ENCODE peak calls at places on chromosomes 2 and 18, in six cellular contexts. K is A549, Q is adrenal gland, N is pancreas, W is H9, H is hepatocyte. Z is an unnamed sample.

GRCh38 chr2:122007577-122007976 is 252.1 kb downstream of the TSN start:
- DNase-seq in W (no peak), H (no peak), N (no peak), K (no peak), Q (no peak), Z (no peak)

GRCh38 chr2:218988650-218989049 is 3.7 kb upstream of the FEV start:
- DNase-seq in H (no peak), K (no peak), Q (no peak), W (no peak), N (no peak), Z (no peak)

GRCh38 chr18:50560681-50561629 is 1.1 kb downstream of the MAPK4 start:
- DNase-seq in K (no peak), H (peak; percentile 35), Q (peak; percentile 77), N (peak; percentile 26), W (peak; percentile 46), Z (peak; percentile 37)

GRCh38 chr2:192201116-192201515 is 6.4 kb upstream of the TMEFF2 start:
- DNase-seq in K (no peak), N (no peak), W (no peak), Q (no peak), H (no peak), Z (no peak)

GRCh38 chr2:160614391-160614790 is 120.8 kb upstream of the RBMS1 start:
- DNase-seq in K (no peak), Q (no peak), H (no peak), N (no peak), W (no peak), Z (no peak)

GRCh38 chr2:1990724-1991123 is 246.4 kb upstream of the PXDN start:
- DNase-seq in K (no peak), Q (no peak), H (no peak), W (no peak), N (peak; percentile 80), Z (no peak)

GRCh38 chr2:232761301-232761907 is 15.0 kb downstream of the KCNJ13 start:
- DNase-seq in K (peak; percentile 29), Q (no peak), H (peak; percentile 57), W (no peak), N (no peak), Z (peak; percentile 29)

GRCh38 chr18:3451989-3452749 is 2.2 kb downstream of the TGIF1 start:
- DNase-seq in Q (peak; percentile 69), N (peak; percentile 42), K (no peak), H (peak; percentile 71), W (no peak), Z (peak; percentile 30)

GRCh38 chr2:3728104-3729054 is 25.0 kb downstream of the DCDC2C start:
- DNase-seq in N (no peak), H (peak; percentile 72), K (peak; percentile 65), W (no peak), Q (peak; percentile 26), Z (no peak)

GRCh38 chr2:86025976-86026743 is 79.5 kb downstream of the POLR1A start:
- DNase-seq in Q (peak; percentile 8), H (no peak), N (no peak), W (no peak), K (no peak), Z (no peak)

GRCh38 chr2:216758431-216759155 is 63.2 kb upstream of the IGFBP5 start:
- DNase-seq in H (no peak), K (no peak), N (no peak), W (no peak), Q (no peak), Z (peak; percentile 26)

GRCh38 chr18:45792551-45793294 is 32.8 kb upstream of the SIGLEC15 start:
- DNase-seq in N (no peak), W (no peak), H (no peak), Q (no peak), K (no peak), Z (no peak)
- H3K27ac ChIP-seq in N (no peak overlapping the region), W (no peak overlapping the region), H (no peak overlapping the region), Q (peak overlapping the region; percentile 32), K (peak overlapping the region; percentile 71), Z (no peak overlapping the region)

GRCh38 chr2:89763581-89764485 is 1072.4 kb downstream of the RPIA start:
- DNase-seq in K (no peak), W (no peak), N (peak; percentile 10), Q (peak; percentile 10), H (no peak), Z (no peak)
- H3K9me3 ChIP-seq in K (peaks cover 25% of the 10 kb centered on the region), W (peaks cover 83% of the 10 kb centered on the region), N (no peaks in the 10 kb centered on the region), Q (no peaks in the 10 kb centered on the region), H (peaks cover 13% of the 10 kb centered on the region), Z (peaks cover 9% of the 10 kb centered on the region)

GRCh38 chr2:238706673-238707072 is 141.2 kb upstream of the TWIST2 start:
- DNase-seq in W (no peak), Q (no peak), K (no peak), N (no peak), H (no peak), Z (no peak)
- TF ChIP-seq CTCF in W (peak; percentile 49), Q (no peak), K (no peak), N (no peak), H (no peak), Z (no peak)

DNA sequence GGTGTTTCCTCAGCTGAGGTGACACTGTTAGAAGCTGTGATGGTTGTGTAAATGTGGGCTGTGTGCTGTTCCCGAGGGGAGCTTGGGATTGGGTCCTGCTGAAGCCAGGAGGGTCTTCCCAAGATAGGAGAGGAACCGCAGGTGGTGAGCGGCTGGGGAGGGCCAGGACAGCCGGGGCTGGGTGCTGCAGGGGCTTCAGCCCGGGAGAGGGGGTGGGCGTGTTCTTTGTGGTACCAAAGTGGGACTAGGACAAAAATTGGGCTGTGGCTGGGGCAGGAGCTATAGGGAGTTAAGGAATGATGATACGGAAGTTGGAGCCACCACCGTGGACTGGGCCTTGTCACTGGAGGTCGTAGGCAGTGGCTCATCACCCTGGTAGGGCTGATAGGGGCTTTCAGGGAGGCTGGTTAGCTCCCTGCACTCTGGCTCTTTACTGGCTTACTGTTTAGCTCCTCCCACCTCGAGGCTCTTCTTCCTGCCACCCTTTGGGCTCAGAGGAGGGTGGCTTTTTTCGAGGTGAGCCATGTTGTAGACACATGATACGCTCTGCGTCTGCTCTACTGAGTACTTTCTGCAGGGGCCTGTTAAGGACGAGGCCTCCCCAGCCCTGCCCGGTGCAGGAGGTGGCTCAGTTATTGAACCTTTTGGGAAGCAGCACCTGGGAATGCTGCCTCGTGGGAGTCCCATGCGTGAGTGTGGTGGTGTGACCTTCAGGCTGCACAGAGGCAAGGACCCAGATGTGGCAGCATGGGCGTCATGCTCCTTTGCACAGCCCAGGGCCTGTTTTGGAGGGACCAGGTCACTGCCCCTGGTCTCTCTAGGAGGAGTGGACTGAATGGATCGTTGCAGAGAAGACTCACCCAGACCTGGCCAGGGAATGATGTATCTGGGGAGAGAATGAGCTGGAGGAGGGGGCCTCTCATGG is 21.6 kb downstream of the ASB1 start:
- DNase-seq in H (no peak), N (no peak), W (no peak), K (no peak), Q (no peak), Z (no peak)
- H3K27ac ChIP-seq in H (no peak overlapping the region), N (no peak overlapping the region), W (no peak overlapping the region), K (no peak overlapping the region), Q (peak overlapping the region; percentile 13), Z (no peak overlapping the region)

GRCh38 chr2:194385376-194385775 is 1271.7 kb upstream of the SLC39A10 start:
- DNase-seq in Q (no peak), H (no peak), N (no peak), W (no peak), K (no peak), Z (no peak)
- H3K9me3 ChIP-seq in Q (no peaks in the 10 kb centered on the region), H (peaks cover 4% of the 10 kb centered on the region), N (no peaks in the 10 kb centered on the region), W (peaks cover 4% of the 10 kb centered on the region), K (peaks cover 10% of the 10 kb centered on the region), Z (peaks cover 7% of the 10 kb centered on the region)

GRCh38 chr18:47619771-47620170 is 310.7 kb downstream of the SMAD2 start:
- DNase-seq in W (no peak), H (no peak), K (no peak), N (no peak), Q (no peak), Z (no peak)
- TF ChIP-seq CTCF in W (no peak), H (no peak), K (no peak), N (no peak), Q (no peak), Z (no peak)

DNA sequence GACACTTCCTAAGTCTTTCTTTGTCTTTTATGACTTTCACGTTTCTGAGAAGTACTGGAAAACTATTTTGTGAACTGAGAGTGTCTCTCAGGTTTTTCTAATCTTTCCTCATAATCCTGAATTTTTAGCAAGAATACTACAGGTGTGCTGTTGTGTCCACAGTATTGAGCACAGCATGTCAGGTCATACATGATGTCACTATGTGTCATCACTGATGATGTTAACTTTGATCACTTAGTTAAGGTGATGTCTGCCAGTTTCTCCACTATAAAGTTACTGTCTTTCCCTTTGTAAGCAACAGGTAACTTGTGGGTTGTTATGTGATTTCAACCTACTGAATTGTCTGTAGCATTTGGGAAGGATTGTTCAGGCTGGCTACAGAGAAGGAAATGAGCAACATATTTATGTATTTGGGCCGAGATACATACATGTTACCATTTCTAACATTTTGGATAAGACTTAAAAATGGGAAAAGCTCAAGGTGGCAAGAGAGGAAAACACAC is 11.1 kb downstream of the MATN3 start:
- DNase-seq in H (no peak), W (no peak), Q (no peak), K (no peak), N (no peak), Z (no peak)
- H3K27ac ChIP-seq in H (no peak overlapping the region), W (no peak overlapping the region), Q (no peak overlapping the region), K (no peak overlapping the region), N (no peak overlapping the region), Z (no peak overlapping the region)

GRCh38 chr18:9329471-9329870 is 5.1 kb upstream of the TWSG1 start:
- DNase-seq in Q (no peak), K (no peak), H (no peak), W (no peak), N (no peak), Z (no peak)
- H3K9me3 ChIP-seq in Q (no peaks in the 10 kb centered on the region), K (peaks cover 5% of the 10 kb centered on the region), H (no peaks in the 10 kb centered on the region), W (no peaks in the 10 kb centered on the region), N (no peaks in the 10 kb centered on the region), Z (peaks cover 16% of the 10 kb centered on the region)

DNA sequence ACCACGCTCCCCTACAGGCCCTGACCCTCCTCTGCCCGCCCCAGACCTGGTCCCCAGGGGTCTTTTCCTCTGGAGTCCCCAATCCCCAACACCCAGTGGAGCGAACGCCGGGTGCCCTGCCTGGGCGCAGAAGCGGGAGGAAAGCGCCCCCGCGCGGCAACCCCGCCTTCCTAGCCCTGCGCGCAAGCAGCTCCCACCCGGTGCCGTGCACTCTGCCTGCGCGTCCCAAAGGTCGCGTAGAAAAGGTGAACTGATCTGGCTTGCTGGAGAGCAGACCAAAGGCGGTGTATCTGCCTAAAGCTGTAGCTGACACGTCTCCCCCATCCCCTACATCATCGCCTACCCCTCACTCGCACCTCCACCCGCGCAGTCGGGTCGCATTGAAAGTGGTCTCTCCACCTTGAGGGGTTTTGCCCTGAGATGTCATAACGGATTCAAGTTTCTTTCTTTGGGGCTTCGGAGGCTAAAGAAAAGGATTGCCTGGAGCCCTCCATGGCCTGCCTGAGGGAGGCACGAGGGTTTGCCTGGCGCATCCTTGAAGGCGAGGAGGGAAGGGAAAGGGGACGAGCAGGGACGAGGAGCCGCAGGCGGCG is 5.7 kb downstream of the GAD1 start:
- DNase-seq in N (no peak), H (no peak), W (peak; percentile 69), Q (no peak), K (no peak), Z (no peak)
- TF ChIP-seq CTCF in N (no peak), H (peak; percentile 20), W (peak; percentile 66), Q (no peak), K (peak; percentile 43), Z (no peak)

Z was measured in WERI-Rb-1.